ENCODE peak calls at places on chromosomes 12 and 14, in four cellular contexts. One of them, this sample, is unnamed.

GRCh38 chr12:62814243-62814642 is 120.7 kb downstream of the PPM1H start:
- DNase-seq in GM12878: no peak
- DNase-seq in H1: no peak
- DNase-seq in HepG2: no peak
- DNase-seq in this sample: no peak

GRCh38 chr12:97899529-97899928 is 436.9 kb downstream of the RMST start:
- DNase-seq in HepG2: no peak
- DNase-seq in GM12878: no peak
- DNase-seq in H1: no peak
- DNase-seq in this sample: no peak

GRCh38 chr12:103583008-103583407 is 4.1 kb upstream of the STAB2 start:
- DNase-seq in HepG2: no peak
- DNase-seq in GM12878: no peak
- DNase-seq in H1: no peak
- DNase-seq in this sample: no peak

GRCh38 chr12:88035907-88036289 is 6.7 kb upstream of the C12orf50 start:
- DNase-seq in HepG2: no peak
- DNase-seq in H1: no peak
- DNase-seq in GM12878: no peak
- DNase-seq in this sample: peak

GRCh38 chr12:120980800-120981368 is 2.5 kb downstream of the HNF1A start:
- DNase-seq in GM12878: no peak
- DNase-seq in HepG2: no peak
- DNase-seq in H1: no peak
- DNase-seq in this sample: no peak

GRCh38 chr12:115132145-115132544 is 448.2 kb upstream of the TBX3 start:
- DNase-seq in HepG2: no peak
- DNase-seq in GM12878: no peak
- DNase-seq in H1: no peak
- DNase-seq in this sample: peak

GRCh38 chr12:128810182-128811127 is 13.3 kb downstream of the SLC15A4 start:
- DNase-seq in H1: no peak
- DNase-seq in GM12878: peak
- DNase-seq in HepG2: no peak
- DNase-seq in this sample: no peak

GRCh38 chr12:953776-954175 is 4.3 kb upstream of the RAD52 start:
- DNase-seq in H1: no peak
- DNase-seq in GM12878: no peak
- DNase-seq in HepG2: no peak
- DNase-seq in this sample: no peak

GRCh38 chr14:78088941-78089340 is 81.2 kb upstream of the NRXN3 start:
- DNase-seq in HepG2: no peak
- DNase-seq in H1: no peak
- DNase-seq in GM12878: no peak
- DNase-seq in this sample: no peak

GRCh38 chr12:26252946-26253345 is 57.6 kb downstream of the SSPN start:
- DNase-seq in GM12878: no peak
- DNase-seq in H1: no peak
- DNase-seq in HepG2: no peak
- DNase-seq in this sample: no peak

GRCh38 chr14:89618309-89618708 is 201.3 kb upstream of the FOXN3 start:
- DNase-seq in H1: no peak
- DNase-seq in HepG2: peak
- DNase-seq in GM12878: no peak
- DNase-seq in this sample: no peak

GRCh38 chr14:78414172-78414571 is 244.0 kb downstream of the NRXN3 start:
- DNase-seq in H1: no peak
- DNase-seq in GM12878: no peak
- DNase-seq in HepG2: no peak
- DNase-seq in this sample: no peak

GRCh38 chr14:31921251-31921650 is 155.9 kb upstream of the ARHGAP5 start:
- DNase-seq in H1: no peak
- DNase-seq in GM12878: no peak
- DNase-seq in HepG2: no peak
- DNase-seq in this sample: no peak

GRCh38 chr12:66823857-66824570 is 145.1 kb upstream of the GRIP1 start:
- DNase-seq in H1: no peak
- DNase-seq in HepG2: no peak
- DNase-seq in GM12878: no peak
- DNase-seq in this sample: no peak

GRCh38 chr12:113467514-113468364 is 3.9 kb downstream of the LHX5 start:
- DNase-seq in H1: no peak
- DNase-seq in GM12878: no peak
- DNase-seq in HepG2: no peak
- DNase-seq in this sample: no peak

DNA sequence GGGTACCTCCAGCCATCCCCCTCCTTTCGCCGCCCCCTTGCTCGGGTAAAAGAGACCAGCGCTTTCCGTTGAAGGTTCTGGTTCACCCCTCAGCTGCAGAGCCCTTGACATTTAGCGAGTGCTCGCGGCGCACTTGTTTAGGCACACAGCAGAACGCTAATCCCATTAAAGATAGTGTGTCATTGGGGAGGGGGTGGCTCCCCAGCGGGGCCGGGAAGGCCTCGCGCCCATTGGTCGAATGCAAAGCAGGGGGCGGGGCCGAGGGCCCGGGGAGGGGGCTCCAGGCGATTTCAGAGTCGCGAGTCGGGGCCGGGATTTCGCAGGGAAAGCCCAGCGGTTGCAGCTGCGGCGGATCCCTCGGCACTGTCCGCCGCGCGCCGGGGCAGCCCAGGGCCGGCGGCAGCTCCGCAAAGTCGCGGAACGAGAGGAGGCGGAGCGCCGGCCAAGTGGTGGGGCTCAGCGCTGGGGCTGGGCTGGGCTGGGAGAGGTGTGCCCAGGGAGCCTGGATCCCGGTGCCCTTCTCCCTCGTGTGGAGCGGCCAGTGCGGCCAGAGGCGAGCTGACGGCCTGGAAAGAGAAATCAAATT is 122.9 kb downstream of the TSPAN9 start:
- DNase-seq in GM12878: no peak
- DNase-seq in H1: peak
- DNase-seq in HepG2: no peak
- DNase-seq in this sample: peak
- H3K4me3 ChIP-seq in GM12878: no peak
- H3K4me3 ChIP-seq in H1: peak
- H3K4me3 ChIP-seq in HepG2: peak
- H3K4me3 ChIP-seq in this sample: peak

DNA sequence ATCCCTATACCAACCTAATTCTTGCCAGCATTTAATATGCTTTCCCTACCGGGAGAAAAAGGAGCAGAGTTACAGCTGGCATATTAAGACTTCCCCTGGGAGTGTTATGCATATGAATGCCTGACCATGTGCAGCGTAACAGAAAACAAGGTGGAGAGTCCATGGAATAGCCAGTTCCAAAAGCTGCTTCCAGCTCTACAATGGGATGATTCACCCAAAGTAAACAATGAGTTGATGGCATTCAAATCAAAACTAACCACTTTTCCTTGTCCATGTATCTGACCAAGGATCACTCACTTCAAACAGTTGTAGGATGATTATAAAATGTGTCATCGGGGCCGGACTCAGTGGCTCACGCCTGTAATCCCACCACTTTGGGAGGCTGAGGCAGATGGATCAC is 48.2 kb upstream of the BICDL1 start:
- DNase-seq in H1: peak
- DNase-seq in HepG2: peak
- DNase-seq in GM12878: no peak
- DNase-seq in this sample: no peak
- TF ChIP-seq SUZ12 in H1: no peak
- TF ChIP-seq SUZ12 in HepG2: no peak
- TF ChIP-seq SUZ12 in GM12878: no peak
- TF ChIP-seq SUZ12 in this sample: no peak

DNA sequence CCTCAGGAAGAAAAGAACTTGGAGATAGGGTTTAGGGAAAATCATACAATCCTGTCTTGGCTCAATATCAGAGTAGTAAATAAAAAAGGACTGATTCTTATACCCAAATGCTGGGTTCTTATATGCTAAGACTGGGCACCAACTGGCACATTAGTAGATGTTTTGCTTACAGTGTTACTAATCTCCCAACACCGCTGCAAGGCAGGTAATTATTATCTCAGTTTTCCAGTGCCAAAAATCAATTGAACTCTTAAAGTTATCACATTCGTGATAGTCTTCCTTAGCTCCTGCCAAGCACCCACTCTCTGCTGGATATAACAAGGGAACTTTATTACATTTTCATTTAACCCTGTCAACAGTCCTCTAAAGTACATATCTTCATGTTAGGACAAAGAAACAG is 25.0 kb upstream of the HIGD1C start:
- DNase-seq in H1: no peak
- DNase-seq in GM12878: no peak
- DNase-seq in HepG2: no peak
- DNase-seq in this sample: no peak
- H3K4me3 ChIP-seq in H1: no peak
- H3K4me3 ChIP-seq in GM12878: peak
- H3K4me3 ChIP-seq in HepG2: peak
- H3K4me3 ChIP-seq in this sample: no peak

GRCh38 chr12:42502671-42503070 is 86.9 kb downstream of the PRICKLE1 start:
- DNase-seq in H1: no peak
- DNase-seq in GM12878: no peak
- DNase-seq in HepG2: no peak
- DNase-seq in this sample: no peak
- TF ChIP-seq SUZ12 in H1: no peak
- TF ChIP-seq SUZ12 in GM12878: no peak
- TF ChIP-seq SUZ12 in HepG2: no peak
- TF ChIP-seq SUZ12 in this sample: no peak

GRCh38 chr14:106657460-106657859 is 1131.1 kb downstream of the TMEM121 start:
- DNase-seq in H1: no peak
- DNase-seq in HepG2: no peak
- DNase-seq in GM12878: no peak
- DNase-seq in this sample: no peak
- H3K4me3 ChIP-seq in H1: no peak
- H3K4me3 ChIP-seq in HepG2: no peak
- H3K4me3 ChIP-seq in GM12878: no peak
- H3K4me3 ChIP-seq in this sample: no peak

GRCh38 chr12:63964301-63964700 is 119.8 kb downstream of the SRGAP1 start:
- DNase-seq in HepG2: no peak
- DNase-seq in H1: no peak
- DNase-seq in GM12878: no peak
- DNase-seq in this sample: no peak

GRCh38 chr12:63965936-63966602 is 121.6 kb downstream of the SRGAP1 start:
- DNase-seq in H1: no peak
- DNase-seq in HepG2: no peak
- DNase-seq in GM12878: no peak
- DNase-seq in this sample: no peak

GRCh38 chr12:63966603-63966975 is 122.1 kb downstream of the SRGAP1 start:
- DNase-seq in H1: no peak
- DNase-seq in GM12878: no peak
- DNase-seq in HepG2: no peak
- DNase-seq in this sample: no peak

GRCh38 chr12:63961543-63961942 is 117.0 kb downstream of the SRGAP1 start:
- DNase-seq in H1: no peak
- DNase-seq in GM12878: no peak
- DNase-seq in HepG2: no peak
- DNase-seq in this sample: no peak

DNA sequence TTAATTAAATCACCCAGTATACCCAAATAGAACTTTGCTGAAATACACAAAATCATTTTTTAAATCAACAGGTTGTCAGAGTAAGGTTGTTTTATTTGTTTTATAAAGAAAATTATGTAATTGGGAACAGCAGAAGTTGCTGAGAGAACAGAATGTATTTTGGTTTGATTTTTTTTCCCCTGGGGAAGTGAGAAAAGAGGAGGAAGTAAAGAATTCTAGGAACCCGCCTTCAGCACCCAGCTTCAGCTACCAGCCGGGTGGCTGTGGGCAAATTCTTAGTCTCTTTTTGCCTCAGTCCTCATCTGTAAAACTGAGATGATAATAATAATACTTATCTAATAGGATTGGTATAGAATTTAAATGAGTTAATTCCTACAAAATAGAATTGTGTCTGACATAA is 119.4 kb downstream of the SRGAP1 start:
- DNase-seq in HepG2: no peak
- DNase-seq in GM12878: no peak
- DNase-seq in H1: no peak
- DNase-seq in this sample: no peak
- TF ChIP-seq SUZ12 in HepG2: no peak
- TF ChIP-seq SUZ12 in GM12878: no peak
- TF ChIP-seq SUZ12 in H1: no peak
- TF ChIP-seq SUZ12 in this sample: no peak

GRCh38 chr14:85317491-85318021 is 212.4 kb upstream of the FLRT2 start:
- DNase-seq in H1: no peak
- DNase-seq in HepG2: no peak
- DNase-seq in GM12878: no peak
- DNase-seq in this sample: no peak
- H3K4me3 ChIP-seq in H1: no peak
- H3K4me3 ChIP-seq in HepG2: no peak
- H3K4me3 ChIP-seq in GM12878: no peak
- H3K4me3 ChIP-seq in this sample: no peak

GRCh38 chr14:21768875-21769257 is 95.2 kb upstream of the OR4E1 start:
- DNase-seq in GM12878: no peak
- DNase-seq in HepG2: no peak
- DNase-seq in H1: no peak
- DNase-seq in this sample: no peak

GRCh38 chr14:21768116-21768874 is 94.7 kb upstream of the OR4E1 start:
- DNase-seq in H1: no peak
- DNase-seq in GM12878: peak
- DNase-seq in HepG2: peak
- DNase-seq in this sample: peak

GRCh38 chr14:21771671-21772070 is 98.1 kb upstream of the OR4E1 start:
- DNase-seq in H1: no peak
- DNase-seq in GM12878: no peak
- DNase-seq in HepG2: no peak
- DNase-seq in this sample: no peak
- TF ChIP-seq SUZ12 in H1: no peak
- TF ChIP-seq SUZ12 in GM12878: no peak
- TF ChIP-seq SUZ12 in HepG2: no peak
- TF ChIP-seq SUZ12 in this sample: no peak

This sample was measured in NT2/D1.